ENCODE peak calls at places on chromosomes 7 and 10, in eight cellular contexts. One of them, this sample, is unnamed.

GRCh38 chr7:22895491-22895890 is 72.8 kb upstream of the TOMM7 start:
- DNase-seq in HCT116: no peak
- DNase-seq in WTC11: no peak
- DNase-seq in SK-N-SH: no peak
- DNase-seq in HepG2: no peak
- DNase-seq in A549: no peak
- DNase-seq in endothelial cell of umbilical vein: no peak
- DNase-seq in K562: no peak
- DNase-seq in this sample: no peak

GRCh38 chr10:11336703-11337102 is 274.7 kb downstream of the USP6NL start:
- DNase-seq in HCT116: no peak
- DNase-seq in WTC11: no peak
- DNase-seq in SK-N-SH: no peak
- DNase-seq in HepG2: peak
- DNase-seq in A549: no peak
- DNase-seq in endothelial cell of umbilical vein: peak
- DNase-seq in K562: no peak
- DNase-seq in this sample: no peak

GRCh38 chr10:112022196-112022595 is 161.4 kb downstream of the GPAM start:
- DNase-seq in HCT116: no peak
- DNase-seq in WTC11: no peak
- DNase-seq in SK-N-SH: no peak
- DNase-seq in HepG2: no peak
- DNase-seq in A549: no peak
- DNase-seq in endothelial cell of umbilical vein: no peak
- DNase-seq in K562: no peak
- DNase-seq in this sample: no peak

GRCh38 chr7:151451626-151452025 is 11.7 kb upstream of the CRYGN start:
- DNase-seq in HCT116: no peak
- DNase-seq in WTC11: no peak
- DNase-seq in SK-N-SH: no peak
- DNase-seq in HepG2: no peak
- DNase-seq in A549: no peak
- DNase-seq in endothelial cell of umbilical vein: no peak
- DNase-seq in K562: no peak
- DNase-seq in this sample: no peak

GRCh38 chr10:104711167-104711765 is 70.2 kb downstream of the SORCS3 start:
- DNase-seq in HCT116: no peak
- DNase-seq in WTC11: no peak
- DNase-seq in SK-N-SH: no peak
- DNase-seq in HepG2: no peak
- DNase-seq in A549: no peak
- DNase-seq in endothelial cell of umbilical vein: no peak
- DNase-seq in K562: no peak
- DNase-seq in this sample: no peak

GRCh38 chr10:113958631-113959382 is 84.9 kb upstream of the ADRB1 start:
- DNase-seq in HCT116: peak
- DNase-seq in WTC11: no peak
- DNase-seq in SK-N-SH: no peak
- DNase-seq in HepG2: peak
- DNase-seq in A549: peak
- DNase-seq in endothelial cell of umbilical vein: peak
- DNase-seq in K562: no peak
- DNase-seq in this sample: peak

GRCh38 chr7:103343332-103343731 is 1.2 kb downstream of the DNAJC2 start:
- DNase-seq in HCT116: no peak
- DNase-seq in WTC11: no peak
- DNase-seq in SK-N-SH: no peak
- DNase-seq in HepG2: no peak
- DNase-seq in A549: no peak
- DNase-seq in endothelial cell of umbilical vein: no peak
- DNase-seq in K562: no peak
- DNase-seq in this sample: no peak

GRCh38 chr7:86600506-86601290 is 43.0 kb upstream of the GRM3 start:
- DNase-seq in HCT116: no peak
- DNase-seq in WTC11: peak
- DNase-seq in SK-N-SH: no peak
- DNase-seq in HepG2: no peak
- DNase-seq in A549: no peak
- DNase-seq in endothelial cell of umbilical vein: no peak
- DNase-seq in K562: no peak
- DNase-seq in this sample: no peak

GRCh38 chr10:108180883-108181282 is 1016.4 kb upstream of the SORCS1 start:
- DNase-seq in HCT116: no peak
- DNase-seq in WTC11: no peak
- DNase-seq in SK-N-SH: no peak
- DNase-seq in HepG2: no peak
- DNase-seq in A549: no peak
- DNase-seq in endothelial cell of umbilical vein: no peak
- DNase-seq in K562: no peak
- DNase-seq in this sample: no peak

GRCh38 chr10:101933976-101934375 is 90.4 kb upstream of the KCNIP2 start:
- DNase-seq in HCT116: no peak
- DNase-seq in WTC11: no peak
- DNase-seq in SK-N-SH: no peak
- DNase-seq in HepG2: no peak
- DNase-seq in A549: no peak
- DNase-seq in endothelial cell of umbilical vein: no peak
- DNase-seq in K562: no peak
- DNase-seq in this sample: no peak

GRCh38 chr7:151993977-151994676 is 31.3 kb upstream of the GALNT11 start:
- DNase-seq in HCT116: no peak
- DNase-seq in WTC11: peak
- DNase-seq in SK-N-SH: no peak
- DNase-seq in HepG2: no peak
- DNase-seq in A549: no peak
- DNase-seq in endothelial cell of umbilical vein: no peak
- DNase-seq in K562: no peak
- DNase-seq in this sample: no peak

GRCh38 chr10:132810807-132811700 is 25.1 kb upstream of the NKX6-2 start:
- DNase-seq in HCT116: no peak
- DNase-seq in WTC11: no peak
- DNase-seq in SK-N-SH: no peak
- DNase-seq in HepG2: no peak
- DNase-seq in A549: no peak
- DNase-seq in endothelial cell of umbilical vein: no peak
- DNase-seq in K562: no peak
- DNase-seq in this sample: no peak

GRCh38 chr7:43491984-43492383 is 90.9 kb upstream of the STK17A start:
- DNase-seq in HCT116: no peak
- DNase-seq in WTC11: no peak
- DNase-seq in SK-N-SH: no peak
- DNase-seq in HepG2: peak
- DNase-seq in A549: no peak
- DNase-seq in endothelial cell of umbilical vein: peak
- DNase-seq in K562: no peak
- DNase-seq in this sample: no peak

GRCh38 chr10:35194906-35195305 is 68.3 kb downstream of the CREM start:
- DNase-seq in HCT116: peak
- DNase-seq in WTC11: no peak
- DNase-seq in SK-N-SH: peak
- DNase-seq in HepG2: no peak
- DNase-seq in A549: peak
- DNase-seq in endothelial cell of umbilical vein: peak
- DNase-seq in K562: peak
- DNase-seq in this sample: peak

GRCh38 chr10:97039538-97040247 is 146.1 kb downstream of the SLIT1 start:
- DNase-seq in HCT116: no peak
- DNase-seq in WTC11: no peak
- DNase-seq in SK-N-SH: no peak
- DNase-seq in HepG2: no peak
- DNase-seq in A549: no peak
- DNase-seq in endothelial cell of umbilical vein: no peak
- DNase-seq in K562: no peak
- DNase-seq in this sample: no peak

GRCh38 chr10:85008493-85009181 is 680.2 kb downstream of the CCSER2 start:
- DNase-seq in HCT116: no peak
- DNase-seq in WTC11: no peak
- DNase-seq in SK-N-SH: no peak
- DNase-seq in HepG2: no peak
- DNase-seq in A549: no peak
- DNase-seq in endothelial cell of umbilical vein: no peak
- DNase-seq in K562: no peak
- DNase-seq in this sample: no peak

GRCh38 chr7:110432061-110432553 is 658.8 kb upstream of the LRRN3 start:
- DNase-seq in HCT116: no peak
- DNase-seq in WTC11: no peak
- DNase-seq in SK-N-SH: no peak
- DNase-seq in HepG2: no peak
- DNase-seq in A549: no peak
- DNase-seq in endothelial cell of umbilical vein: no peak
- DNase-seq in K562: no peak
- DNase-seq in this sample: no peak

GRCh38 chr7:30412810-30413504 is 65.6 kb downstream of the NOD1 start:
- DNase-seq in HCT116: peak
- DNase-seq in WTC11: no peak
- DNase-seq in SK-N-SH: peak
- DNase-seq in HepG2: peak
- DNase-seq in A549: peak
- DNase-seq in endothelial cell of umbilical vein: peak
- DNase-seq in K562: peak
- DNase-seq in this sample: peak

GRCh38 chr10:46298346-46299266 is 11.8 kb downstream of the ANTXRL start:
- DNase-seq in HCT116: no peak
- DNase-seq in WTC11: no peak
- DNase-seq in SK-N-SH: no peak
- DNase-seq in HepG2: no peak
- DNase-seq in A549: no peak
- DNase-seq in endothelial cell of umbilical vein: no peak
- DNase-seq in K562: no peak
- DNase-seq in this sample: peak

GRCh38 chr7:35596061-35596460 is 98.9 kb downstream of the HERPUD2 start:
- DNase-seq in HCT116: no peak
- DNase-seq in WTC11: no peak
- DNase-seq in SK-N-SH: no peak
- DNase-seq in HepG2: no peak
- DNase-seq in A549: no peak
- DNase-seq in endothelial cell of umbilical vein: peak
- DNase-seq in K562: peak
- DNase-seq in this sample: peak

GRCh38 chr7:115910541-115911164 is 119.9 kb downstream of the TFEC start:
- DNase-seq in HCT116: peak
- DNase-seq in WTC11: no peak
- DNase-seq in SK-N-SH: peak
- DNase-seq in HepG2: peak
- DNase-seq in A549: no peak
- DNase-seq in endothelial cell of umbilical vein: peak
- DNase-seq in K562: no peak
- DNase-seq in this sample: peak

GRCh38 chr10:26937371-26937770 is 76.6 kb upstream of the ABI1 start:
- DNase-seq in HCT116: no peak
- DNase-seq in WTC11: no peak
- DNase-seq in SK-N-SH: no peak
- DNase-seq in HepG2: no peak
- DNase-seq in A549: no peak
- DNase-seq in endothelial cell of umbilical vein: no peak
- DNase-seq in K562: no peak
- DNase-seq in this sample: no peak

GRCh38 chr10:26939957-26940354 is 79.2 kb upstream of the ABI1 start:
- DNase-seq in HCT116: no peak
- DNase-seq in WTC11: no peak
- DNase-seq in SK-N-SH: no peak
- DNase-seq in HepG2: no peak
- DNase-seq in A549: no peak
- DNase-seq in endothelial cell of umbilical vein: no peak
- DNase-seq in K562: no peak
- DNase-seq in this sample: no peak

GRCh38 chr10:26938578-26938977 is 77.8 kb upstream of the ABI1 start:
- DNase-seq in HCT116: no peak
- DNase-seq in WTC11: no peak
- DNase-seq in SK-N-SH: no peak
- DNase-seq in HepG2: no peak
- DNase-seq in A549: no peak
- DNase-seq in endothelial cell of umbilical vein: no peak
- DNase-seq in K562: no peak
- DNase-seq in this sample: no peak

GRCh38 chr10:26944261-26944882 is 83.6 kb upstream of the ABI1 start:
- DNase-seq in HCT116: no peak
- DNase-seq in WTC11: no peak
- DNase-seq in SK-N-SH: no peak
- DNase-seq in HepG2: no peak
- DNase-seq in A549: no peak
- DNase-seq in endothelial cell of umbilical vein: no peak
- DNase-seq in K562: no peak
- DNase-seq in this sample: no peak

GRCh38 chr10:26939290-26939956 is 78.7 kb upstream of the ABI1 start:
- DNase-seq in HCT116: no peak
- DNase-seq in WTC11: no peak
- DNase-seq in SK-N-SH: no peak
- DNase-seq in HepG2: no peak
- DNase-seq in A549: no peak
- DNase-seq in endothelial cell of umbilical vein: no peak
- DNase-seq in K562: no peak
- DNase-seq in this sample: no peak
- TF ChIP-seq MAX in HCT116: no peak
- TF ChIP-seq MAX in WTC11: no peak
- TF ChIP-seq MAX in SK-N-SH: no peak
- TF ChIP-seq MAX in HepG2: no peak
- TF ChIP-seq MAX in A549: no peak
- TF ChIP-seq MAX in endothelial cell of umbilical vein: no peak
- TF ChIP-seq MAX in K562: no peak
- TF ChIP-seq MAX in this sample: no peak

GRCh38 chr7:105454921-105455320 is 66.2 kb upstream of the SRPK2 start:
- DNase-seq in HCT116: no peak
- DNase-seq in WTC11: no peak
- DNase-seq in SK-N-SH: no peak
- DNase-seq in HepG2: no peak
- DNase-seq in A549: no peak
- DNase-seq in endothelial cell of umbilical vein: peak
- DNase-seq in K562: no peak
- DNase-seq in this sample: no peak
- TF ChIP-seq MAX in HCT116: no peak
- TF ChIP-seq MAX in WTC11: no peak
- TF ChIP-seq MAX in SK-N-SH: no peak
- TF ChIP-seq MAX in HepG2: no peak
- TF ChIP-seq MAX in A549: no peak
- TF ChIP-seq MAX in endothelial cell of umbilical vein: no peak
- TF ChIP-seq MAX in K562: no peak
- TF ChIP-seq MAX in this sample: no peak

GRCh38 chr7:148503900-148504487 is 86.6 kb upstream of the C7orf33 start:
- DNase-seq in HCT116: peak
- DNase-seq in WTC11: no peak
- DNase-seq in SK-N-SH: peak
- DNase-seq in HepG2: no peak
- DNase-seq in A549: peak
- DNase-seq in endothelial cell of umbilical vein: peak
- DNase-seq in K562: peak
- DNase-seq in this sample: peak
- TF ChIP-seq MAX in HCT116: no peak
- TF ChIP-seq MAX in WTC11: no peak
- TF ChIP-seq MAX in SK-N-SH: no peak
- TF ChIP-seq MAX in HepG2: no peak
- TF ChIP-seq MAX in A549: no peak
- TF ChIP-seq MAX in endothelial cell of umbilical vein: no peak
- TF ChIP-seq MAX in K562: no peak
- TF ChIP-seq MAX in this sample: no peak

DNA sequence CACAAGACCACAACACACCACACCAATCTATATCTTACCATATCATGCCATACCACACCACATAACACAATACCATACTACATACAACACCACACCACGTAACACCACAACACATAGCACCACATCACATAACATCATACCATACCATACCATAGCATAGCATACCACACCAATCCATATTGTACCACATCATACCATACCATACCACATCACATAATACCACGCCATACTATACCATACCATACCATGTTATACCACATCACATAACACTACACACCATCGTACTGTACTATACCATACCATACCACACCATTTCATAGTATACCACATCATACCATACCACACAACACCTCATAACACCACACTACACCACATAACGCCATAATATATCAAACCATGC is 335.2 kb upstream of the VWC2 start:
- DNase-seq in HCT116: no peak
- DNase-seq in WTC11: no peak
- DNase-seq in SK-N-SH: no peak
- DNase-seq in HepG2: no peak
- DNase-seq in A549: no peak
- DNase-seq in endothelial cell of umbilical vein: no peak
- DNase-seq in K562: no peak
- DNase-seq in this sample: no peak
- TF ChIP-seq MAX in HCT116: no peak
- TF ChIP-seq MAX in WTC11: no peak
- TF ChIP-seq MAX in SK-N-SH: no peak
- TF ChIP-seq MAX in HepG2: no peak
- TF ChIP-seq MAX in A549: no peak
- TF ChIP-seq MAX in endothelial cell of umbilical vein: no peak
- TF ChIP-seq MAX in K562: no peak
- TF ChIP-seq MAX in this sample: no peak